ENCODE peak calls at places on chromosomes 12 and 14, in nine cellular contexts. Q, G, S, X, M, L, Z, F and N are unnamed samples.
A peak's percentile ranks its signal among the peaks of the same experiment; 100 is the strongest.

GRCh38 chr12:77830502-77830901 is at the start of gene NAV3:
- DNase-seq in Q (no peak), G (peak; percentile 20), S (no peak), X (no peak), M (no peak), L (no peak), Z (no peak), F (no peak), N (no peak)

GRCh38 chr12:3002636-3003035 is 43.4 kb downstream of the TEAD4 start:
- DNase-seq in Q (no peak), G (no peak), S (peak; percentile 29), X (no peak), M (no peak), L (no peak), Z (no peak), F (peak; percentile 32), N (no peak)

GRCh38 chr12:67937822-67938221 is 51.4 kb upstream of the IFNG-AS1 start:
- DNase-seq in Q (no peak), G (no peak), S (no peak), X (no peak), M (no peak), L (no peak), Z (no peak), F (no peak), N (no peak)

GRCh38 chr12:92363295-92364146 is 217.9 kb upstream of the BTG1 start:
- DNase-seq in Q (no peak), G (peak; percentile 50), S (peak; percentile 59), X (no peak), M (no peak), L (peak; percentile 63), Z (peak; percentile 34), F (peak; percentile 74), N (no peak)

GRCh38 chr14:92601131-92601710 is 87.6 kb downstream of the RIN3 start:
- DNase-seq in Q (no peak), G (no peak), S (no peak), X (no peak), M (no peak), L (no peak), Z (no peak), F (no peak), N (no peak)

GRCh38 chr12:121805171-121805687 is 1.4 kb downstream of the SETD1B start:
- DNase-seq in Q (peak; percentile 71), G (no peak), S (no peak), X (no peak), M (no peak), L (no peak), Z (no peak), F (peak; percentile 49), N (no peak)

GRCh38 chr12:102971227-102971626 is 13.8 kb downstream of the ASCL1 start:
- DNase-seq in Q (no peak), G (no peak), S (no peak), X (no peak), M (no peak), L (no peak), Z (no peak), F (no peak), N (no peak)

GRCh38 chr14:93239869-93240677 is 33.0 kb downstream of the UBR7 start:
- DNase-seq in Q (no peak), G (peak; percentile 79), S (no peak), X (peak; percentile 68), M (peak; percentile 70), L (no peak), Z (no peak), F (no peak), N (no peak)

GRCh38 chr12:48681416-48681737 is 661 bp downstream of the KANSL2 start:
- DNase-seq in Q (no peak), G (peak; percentile 23), S (no peak), X (no peak), M (peak; percentile 39), L (no peak), Z (no peak), F (no peak), N (no peak)

GRCh38 chr12:93300611-93301021 is 77.1 kb upstream of the NUDT4 start:
- DNase-seq in Q (no peak), G (no peak), S (no peak), X (no peak), M (no peak), L (no peak), Z (no peak), F (no peak), N (no peak)

GRCh38 chr12:47767197-47767724 is 5.8 kb upstream of the SLC48A1 start:
- DNase-seq in Q (no peak), G (no peak), S (peak; percentile 65), X (no peak), M (peak; percentile 48), L (no peak), Z (peak; percentile 46), F (no peak), N (no peak)

GRCh38 chr14:84029720-84030119 is 1500.2 kb upstream of the FLRT2 start:
- DNase-seq in Q (no peak), G (no peak), S (no peak), X (no peak), M (no peak), L (no peak), Z (no peak), F (no peak), N (no peak)

GRCh38 chr12:80490329-80490728 is 46.3 kb downstream of the PTPRQ start:
- DNase-seq in Q (no peak), G (peak; percentile 69), S (no peak), X (no peak), M (no peak), L (no peak), Z (no peak), F (no peak), N (no peak)

GRCh38 chr14:102462391-102462790 is 47.2 kb downstream of the ANKRD9 start:
- DNase-seq in Q (no peak), G (no peak), S (no peak), X (no peak), M (no peak), L (no peak), Z (no peak), F (no peak), N (no peak)

GRCh38 chr14:102461490-102462317 is 47.9 kb downstream of the ANKRD9 start:
- DNase-seq in Q (no peak), G (no peak), S (no peak), X (no peak), M (no peak), L (no peak), Z (no peak), F (no peak), N (no peak)

GRCh38 chr14:102464006-102464405 is 45.6 kb downstream of the ANKRD9 start:
- DNase-seq in Q (no peak), G (no peak), S (no peak), X (no peak), M (no peak), L (no peak), Z (no peak), F (no peak), N (no peak)

GRCh38 chr14:102469261-102469660 is 40.3 kb downstream of the ANKRD9 start:
- DNase-seq in Q (no peak), G (no peak), S (no peak), X (no peak), M (no peak), L (no peak), Z (no peak), F (no peak), N (no peak)

DNA sequence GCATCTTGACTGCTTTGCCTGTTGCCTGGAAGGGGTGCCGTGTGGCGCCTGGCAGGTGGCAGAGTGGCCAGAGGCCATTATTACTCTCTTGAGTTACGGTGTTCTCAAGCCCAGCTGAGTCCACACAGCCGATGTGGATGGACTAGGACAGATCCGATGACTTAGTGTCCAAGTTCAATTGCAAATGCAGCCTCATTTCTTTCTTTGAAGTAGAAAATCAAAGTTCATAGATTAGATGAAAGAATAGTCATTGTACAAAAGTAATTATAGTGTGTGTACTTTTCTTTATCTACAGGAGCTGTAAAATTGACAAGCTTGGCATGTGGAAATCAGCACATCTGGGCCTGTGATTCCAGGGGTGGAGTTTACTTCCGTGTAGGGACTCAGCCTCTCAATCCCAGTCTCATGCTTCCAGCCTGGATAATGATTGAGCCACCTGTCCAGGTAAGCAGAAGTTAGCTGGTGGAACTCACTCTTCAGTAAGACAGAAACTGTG is 44.7 kb downstream of the ANKRD9 start:
- DNase-seq in Q (no peak), G (no peak), S (peak; percentile 50), X (no peak), M (no peak), L (no peak), Z (no peak), F (no peak), N (no peak)
- H3K27ac ChIP-seq in Q (no peak overlapping the region), G (no peak overlapping the region), S (no peak overlapping the region), X (no peak overlapping the region), M (no peak overlapping the region), L (no peak overlapping the region), Z (no peak overlapping the region), F (no peak overlapping the region), N (no peak overlapping the region)

GRCh38 chr14:50379563-50379962 is 17.1 kb downstream of the CDKL1 start:
- DNase-seq in Q (no peak), G (no peak), S (no peak), X (no peak), M (no peak), L (no peak), Z (no peak), F (no peak), N (peak; percentile 46)

GRCh38 chr14:50383618-50384225 is 13.0 kb downstream of the CDKL1 start:
- DNase-seq in Q (no peak), G (no peak), S (peak; percentile 43), X (no peak), M (no peak), L (no peak), Z (no peak), F (no peak), N (no peak)

GRCh38 chr14:50380455-50380854 is 16.2 kb downstream of the CDKL1 start:
- DNase-seq in Q (no peak), G (no peak), S (no peak), X (no peak), M (no peak), L (no peak), Z (no peak), F (no peak), N (no peak)

GRCh38 chr14:50381008-50381407 is 15.7 kb downstream of the CDKL1 start:
- DNase-seq in Q (no peak), G (no peak), S (no peak), X (no peak), M (no peak), L (no peak), Z (no peak), F (no peak), N (no peak)

GRCh38 chr14:50381823-50382287 is 14.8 kb downstream of the CDKL1 start:
- DNase-seq in Q (no peak), G (no peak), S (peak; percentile 48), X (no peak), M (no peak), L (no peak), Z (no peak), F (no peak), N (no peak)
- H3K27ac ChIP-seq in Q (no peak overlapping the region), G (no peak overlapping the region), S (no peak overlapping the region), X (no peak overlapping the region), M (no peak overlapping the region), L (no peak overlapping the region), Z (no peak overlapping the region), F (no peak overlapping the region), N (no peak overlapping the region)

GRCh38 chr14:32200368-32201195 is 1.3 kb upstream of the RNU6-7 start:
- DNase-seq in Q (no peak), G (no peak), S (no peak), X (no peak), M (no peak), L (no peak), Z (no peak), F (no peak), N (no peak)
- H3K27ac ChIP-seq in Q (peak overlapping the region; percentile 89), G (no peak overlapping the region), S (peak overlapping the region; percentile 90), X (no peak overlapping the region), M (peak overlapping the region; percentile 91), L (peak overlapping the region; percentile 94), Z (peak overlapping the region; percentile 99), F (no peak overlapping the region), N (no peak overlapping the region)

GRCh38 chr12:65858831-65859230 is 34.5 kb downstream of the HMGA2 start:
- DNase-seq in Q (no peak), G (peak; percentile 32), S (no peak), X (no peak), M (no peak), L (no peak), Z (no peak), F (no peak), N (no peak)
- H3K27ac ChIP-seq in Q (no peak overlapping the region), G (no peak overlapping the region), S (no peak overlapping the region), X (no peak overlapping the region), M (no peak overlapping the region), L (no peak overlapping the region), Z (no peak overlapping the region), F (no peak overlapping the region), N (peak overlapping the region; percentile 37)